ENCODE peak calls at places on chromosomes 2 and 18, in nine cellular contexts. R is PC-9; L is activated T-helper 1 cell treated with anti-CD3 and anti-CD28 coated beads, Interleukin-2, amount 50 U/mL, for 16 hours; O is endothelial cell; W is left ventricle myocardium superior; C is iris pigment epithelial cell; H is neural crest cell; S is NCI-H2081 treated with DMSO at 0.1 percent for 48 hours; Z is ascending aorta. K is an unnamed sample.

GRCh38 chr18:9082763-9083510 is 19.6 kb upstream of the NDUFV2 start:
- DNase-seq in O (no peak), Z (no peak), S (no peak), C (no peak), W (no peak), L (no peak), R (no peak), H (no peak), K (no peak)

GRCh38 chr2:40700211-40700954 is 248.5 kb upstream of the SLC8A1 start:
- DNase-seq in R (no peak), L (no peak), Z (no peak), W (no peak), S (no peak), H (no peak), C (no peak), O (no peak), K (no peak)

GRCh38 chr2:152106464-152106863 is 7.6 kb upstream of the CACNB4 start:
- DNase-seq in L (no peak), Z (no peak), O (no peak), H (no peak), W (no peak), R (no peak), S (no peak), C (no peak), K (no peak)

GRCh38 chr2:72940786-72941185 is 23.5 kb downstream of the EMX1 start:
- DNase-seq in W (no peak), L (no peak), Z (no peak), C (peak; percentile 44), S (no peak), R (no peak), O (no peak), H (no peak), K (no peak)

GRCh38 chr2:241940329-241940728 is 70.8 kb downstream of the RTP5 start:
- DNase-seq in C (peak; percentile 16), S (no peak), L (no peak), W (no peak), R (no peak), H (no peak), Z (no peak), O (no peak), K (peak; percentile 14)

GRCh38 chr2:159129301-159129700 is 157.2 kb downstream of the WDSUB1 start:
- DNase-seq in C (no peak), O (no peak), R (no peak), Z (no peak), S (no peak), L (no peak), H (no peak), W (no peak), K (no peak)

GRCh38 chr2:210157546-210157945 is 13.7 kb downstream of the KANSL1L start:
- DNase-seq in O (no peak), S (no peak), Z (no peak), C (no peak), R (no peak), H (no peak), L (no peak), W (no peak), K (no peak)

GRCh38 chr18:2480536-2480935 is 90.8 kb downstream of the METTL4 start:
- DNase-seq in Z (no peak), O (no peak), L (no peak), W (no peak), R (no peak), H (no peak), C (peak; percentile 45), S (no peak), K (no peak)

GRCh38 chr2:157181234-157181633 is 76.3 kb upstream of the GALNT5 start:
- DNase-seq in H (no peak), O (no peak), S (no peak), R (no peak), Z (no peak), L (no peak), C (peak; percentile 85), W (no peak), K (no peak)

GRCh38 chr18:35178260-35178659 is 62.6 kb upstream of the ZNF397 start:
- DNase-seq in Z (no peak), W (no peak), C (peak; percentile 58), H (no peak), S (no peak), O (no peak), L (no peak), R (no peak), K (no peak)

GRCh38 chr18:3089579-3089978 is 76.6 kb upstream of the LPIN2 start:
- DNase-seq in Z (no peak), H (no peak), R (no peak), C (no peak), W (no peak), S (no peak), L (no peak), O (no peak), K (no peak)

GRCh38 chr18:50306944-50307343 is 19.5 kb upstream of the CXXC1 start:
- DNase-seq in Z (no peak), S (no peak), O (no peak), H (no peak), R (no peak), W (no peak), L (no peak), C (peak; percentile 54), K (no peak)

GRCh38 chr18:2654828-2655152 is 736 bp upstream of the SMCHD1 start:
- DNase-seq in S (no peak), R (no peak), Z (no peak), H (no peak), O (no peak), W (no peak), C (no peak), L (no peak), K (no peak)

GRCh38 chr2:142734770-142735169 is 142.7 kb upstream of the KYNU start:
- DNase-seq in R (no peak), H (no peak), C (peak; percentile 14), L (no peak), W (no peak), O (no peak), Z (no peak), S (no peak), K (no peak)

GRCh38 chr2:205654878-205655601 is 27.3 kb upstream of the NRP2 start:
- DNase-seq in W (no peak), L (no peak), Z (no peak), S (no peak), R (no peak), C (peak; percentile 73), O (no peak), H (no peak), K (no peak)

GRCh38 chr2:39499336-39499735 is 62.3 kb upstream of the MAP4K3 start:
- DNase-seq in L (no peak), C (no peak), R (no peak), S (no peak), Z (no peak), H (no peak), W (no peak), O (no peak), K (no peak)

GRCh38 chr2:237304763-237305514 is 109.0 kb downstream of the COL6A3 start:
- DNase-seq in H (no peak), L (no peak), C (peak; percentile 79), S (no peak), W (no peak), R (no peak), O (no peak), Z (no peak), K (no peak)

GRCh38 chr2:206464597-206464996 is 21.3 kb downstream of the ADAM23 start:
- DNase-seq in S (no peak), W (no peak), H (no peak), C (no peak), O (no peak), Z (no peak), R (no peak), L (no peak), K (no peak)

GRCh38 chr2:198371902-198372611 is 567.7 kb downstream of the PLCL1 start:
- DNase-seq in C (no peak), R (no peak), O (no peak), S (no peak), L (no peak), H (no peak), Z (no peak), W (no peak), K (no peak)

GRCh38 chr2:105034170-105034569 is 3.7 kb upstream of the MRPS9 start:
- DNase-seq in Z (no peak), L (no peak), C (peak; percentile 11), W (no peak), S (peak; percentile 25), H (no peak), R (no peak), O (no peak), K (no peak)

GRCh38 chr2:195984951-195985726 is 83.5 kb downstream of the DNAH7 start:
- DNase-seq in L (no peak), R (no peak), H (no peak), Z (no peak), S (no peak), W (no peak), C (peak; percentile 36), O (no peak), K (no peak)

GRCh38 chr2:76197842-76198448 is 487.2 kb upstream of the GCFC2 start:
- DNase-seq in L (no peak), Z (peak; percentile 66), W (peak; percentile 22), O (peak; percentile 75), R (peak; percentile 23), H (peak; percentile 73), S (no peak), C (peak; percentile 70), K (peak; percentile 54)

GRCh38 chr18:42274488-42275137 is 319.6 kb downstream of the PIK3C3 start:
- DNase-seq in L (no peak), Z (no peak), H (no peak), C (peak; percentile 17), W (no peak), O (peak; percentile 15), R (no peak), S (no peak), K (no peak)

GRCh38 chr2:170694316-170694715 is 20.8 kb upstream of the SP5 start:
- DNase-seq in O (no peak), S (no peak), H (no peak), C (no peak), L (no peak), R (no peak), W (no peak), Z (no peak), K (no peak)

GRCh38 chr2:172467382-172467781 is 40.0 kb downstream of the ITGA6 start:
- DNase-seq in L (no peak), W (no peak), C (no peak), R (no peak), S (no peak), H (no peak), Z (no peak), O (no peak), K (no peak)

GRCh38 chr18:22318745-22319407 is 98.8 kb downstream of the CTAGE1 start:
- DNase-seq in O (no peak), Z (no peak), W (no peak), R (no peak), S (no peak), C (peak; percentile 92), L (no peak), H (no peak), K (no peak)

GRCh38 chr2:227890495-227891079 is 19.2 kb downstream of the DAW1 start:
- DNase-seq in L (no peak), S (no peak), Z (no peak), C (peak; percentile 54), W (no peak), H (no peak), O (no peak), R (no peak), K (no peak)

K was measured in breast epithelium.